ENCODE peak calls at places on chromosome X, in six cellular contexts. R, D, Q, W, I and K are unnamed samples.

GRCh38 chrX:17441965-17442364 is 67.0 kb downstream of the NHS start:
- DNase-seq in W (no peak), I (no peak), Q (no peak), D (no peak), R (no peak), K (peak; percentile 74)

GRCh38 chrX:39850630-39851152 is 247.1 kb downstream of the BCOR start:
- DNase-seq in W (no peak), Q (no peak), D (no peak), R (no peak), I (peak; percentile 87), K (peak; percentile 69)

GRCh38 chrX:50996930-50997329 is 86.4 kb downstream of the BMP15 start:
- DNase-seq in W (no peak), Q (no peak), D (no peak), R (no peak), I (no peak), K (no peak)

GRCh38 chrX:66638591-66639500 is at the start of gene EDA2R:
- DNase-seq in D (no peak), I (no peak), R (peak; percentile 85), Q (peak; percentile 60), W (peak; percentile 9), K (peak; percentile 87)

GRCh38 chrX:33183366-33183765 is 28.0 kb downstream of the DMD start:
- DNase-seq in Q (no peak), D (no peak), I (no peak), R (no peak), W (no peak), K (peak; percentile 82)

GRCh38 chrX:28701222-28701621 is 114.0 kb downstream of the IL1RAPL1 start:
- DNase-seq in W (no peak), Q (no peak), R (no peak), I (no peak), D (no peak), K (no peak)

GRCh38 chrX:9327747-9328145 is 137.1 kb upstream of the TBL1X start:
- DNase-seq in R (no peak), I (no peak), D (no peak), Q (no peak), W (no peak), K (peak; percentile 90)

GRCh38 chrX:24242649-24243556 is 71.0 kb downstream of the SUPT20HL2 start:
- DNase-seq in R (peak; percentile 9), Q (peak; percentile 95), D (no peak), I (no peak), W (no peak), K (peak; percentile 63)

GRCh38 chrX:130110379-130111219 is at the start of gene ELF4:
- DNase-seq in Q (no peak), D (no peak), R (no peak), W (no peak), I (peak; percentile 82), K (peak; percentile 37)

GRCh38 chrX:42678133-42678532 is 99.8 kb downstream of the PPP1R2C start:
- DNase-seq in D (no peak), I (no peak), R (no peak), Q (no peak), W (no peak), K (no peak)

GRCh38 chrX:125132274-125132673 is 187.4 kb upstream of the TEX13C start:
- DNase-seq in D (no peak), R (peak; percentile 0), W (no peak), I (peak; percentile 41), Q (no peak), K (peak; percentile 0)

GRCh38 chrX:51507551-51507950 is 11.2 kb upstream of the NUDT11 start:
- DNase-seq in D (no peak), R (no peak), W (no peak), Q (no peak), I (no peak), K (no peak)

GRCh38 chrX:11591712-11592351 is 73.9 kb downstream of the ARHGAP6 start:
- DNase-seq in D (no peak), R (no peak), I (no peak), W (no peak), Q (no peak), K (no peak)

GRCh38 chrX:151789179-151789800 is 54.7 kb downstream of the CNGA2 start:
- DNase-seq in D (no peak), W (no peak), R (no peak), I (peak; percentile 13), Q (no peak), K (peak; percentile 45)

DNA sequence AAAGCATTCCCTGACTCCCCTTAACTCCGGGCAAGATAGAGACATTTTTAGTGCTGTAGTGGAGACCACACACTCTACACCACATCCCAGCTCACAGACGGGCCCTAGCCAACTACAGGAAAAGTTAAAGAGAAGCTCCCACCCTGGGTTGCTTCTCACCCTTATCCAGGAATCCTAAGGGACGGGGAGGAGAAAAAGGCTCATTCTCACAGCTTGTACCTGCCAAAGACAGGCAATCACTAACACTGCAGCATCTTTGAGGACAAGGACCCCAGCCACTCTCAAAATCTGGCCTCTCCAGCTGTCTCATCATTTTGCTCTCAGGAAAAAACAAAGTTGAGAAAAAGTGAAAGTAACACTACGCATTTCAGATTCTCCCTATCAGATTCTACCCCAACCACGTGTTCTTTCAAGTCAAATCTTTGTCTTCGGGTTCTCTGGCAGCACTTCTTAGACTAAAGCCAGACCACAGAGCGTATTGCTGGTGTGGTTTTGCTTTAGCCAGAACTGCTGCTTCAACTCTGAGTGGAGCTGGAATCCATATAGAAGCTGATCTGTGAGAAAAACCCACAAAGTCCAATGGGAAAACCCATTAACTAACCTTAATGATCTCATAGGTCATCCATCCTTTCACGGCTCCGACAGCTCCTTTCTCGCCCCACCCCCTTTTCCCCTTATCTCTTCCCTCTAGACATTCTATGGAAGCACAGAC is 605.9 kb upstream of the DIPK2B start:
- DNase-seq in Q (peak; percentile 5), D (no peak), W (no peak), R (no peak), I (no peak), K (peak; percentile 92)
- H3K4me3 ChIP-seq in Q (no peak overlapping the region), D (no peak overlapping the region), W (no peak overlapping the region), R (no peak overlapping the region), I (no peak overlapping the region), K (peak overlapping the region; percentile 30)

GRCh38 chrX:12974797-12975669 is at the start of gene TMSB4X:
- DNase-seq in Q (no peak), I (peak; percentile 91), D (no peak), R (no peak), W (peak; percentile 33), K (peak; percentile 74)
- H2AFZ ChIP-seq in Q (no peak within 1 kb of the TSS), I (peak within 1 kb of the TSS; percentile 97), D (peak within 1 kb of the TSS; percentile 95), R (no peak within 1 kb of the TSS), W (no peak within 1 kb of the TSS), K (peak within 1 kb of the TSS; percentile 77)

GRCh38 chrX:48666649-48667048 is 16.9 kb upstream of the WAS start:
- DNase-seq in Q (no peak), W (no peak), I (no peak), R (no peak), D (no peak), K (no peak)

GRCh38 chrX:48664156-48664555 is 19.4 kb upstream of the WAS start:
- DNase-seq in R (no peak), W (no peak), I (no peak), Q (no peak), D (no peak), K (no peak)

GRCh38 chrX:48667504-48667903 is 16.1 kb upstream of the WAS start:
- DNase-seq in Q (no peak), I (no peak), R (no peak), W (no peak), D (no peak), K (no peak)

GRCh38 chrX:48665991-48666390 is 17.6 kb upstream of the WAS start:
- DNase-seq in W (no peak), R (no peak), Q (no peak), I (no peak), D (no peak), K (no peak)

DNA sequence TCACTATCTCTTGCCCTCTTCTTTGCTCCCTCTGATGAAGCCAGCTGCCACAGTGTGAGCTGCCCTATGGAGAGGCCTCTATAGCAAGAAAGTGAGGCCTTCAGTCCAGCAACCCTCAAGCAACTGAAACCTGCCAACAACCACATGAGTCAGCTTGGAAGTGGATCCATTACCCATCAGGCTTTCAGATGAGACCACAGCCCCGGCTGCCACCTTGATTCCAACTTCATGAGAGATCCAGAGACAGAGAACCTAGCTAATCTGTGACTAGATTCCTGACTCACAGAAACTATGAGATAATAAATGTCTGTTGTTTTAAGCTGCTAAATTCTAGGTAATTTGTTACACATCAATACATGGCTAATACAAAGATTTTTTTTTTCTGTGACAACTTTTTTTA is 20.4 kb upstream of the WAS start:
- DNase-seq in Q (no peak), W (no peak), R (no peak), I (no peak), D (no peak), K (no peak)
- TF ChIP-seq CEBPB in Q (no peak), W (no peak), R (no peak), I (no peak), D (no peak), K (no peak)

GRCh38 chrX:138710866-138711331 is 618 bp downstream of the FGF13 start:
- DNase-seq in D (no peak), R (no peak), I (no peak), Q (no peak), W (no peak), K (no peak)
- H3K4me3 ChIP-seq in D (no peak overlapping the region), R (no peak overlapping the region), I (no peak overlapping the region), Q (no peak overlapping the region), W (peak overlapping the region; percentile 65), K (no peak overlapping the region)

DNA sequence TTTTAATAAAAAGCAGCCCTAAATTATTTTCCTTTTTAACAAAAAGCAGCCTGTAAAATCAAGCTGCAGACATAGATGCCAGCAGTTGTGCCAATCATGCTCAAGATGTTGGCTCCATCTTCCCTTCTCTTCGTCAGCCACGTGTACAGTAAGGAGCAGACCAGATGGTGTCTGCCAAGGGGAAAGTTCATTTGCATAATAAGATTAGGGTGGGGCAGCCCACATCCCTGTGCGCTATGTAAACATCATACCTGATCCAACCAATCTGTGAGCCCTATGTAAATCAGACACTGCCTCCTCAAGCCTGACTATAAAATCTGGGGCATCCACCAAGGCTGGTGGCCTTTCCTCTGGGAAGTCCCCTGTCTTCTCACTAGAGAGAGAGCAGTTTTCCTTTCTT is 23.1 kb upstream of the C1GALT1C1 start:
- DNase-seq in W (no peak), D (no peak), I (peak; percentile 46), R (no peak), Q (no peak), K (no peak)
- H2AFZ ChIP-seq in W (no peak overlapping the region), D (no peak overlapping the region), I (peak overlapping the region; percentile 68), R (no peak overlapping the region), Q (no peak overlapping the region), K (no peak overlapping the region)

GRCh38 chrX:119273807-119274192 is 37.7 kb downstream of the PGRMC1 start:
- DNase-seq in W (no peak), I (no peak), D (no peak), R (no peak), Q (no peak), K (no peak)

GRCh38 chrX:119272882-119273806 is 37.1 kb downstream of the PGRMC1 start:
- DNase-seq in I (no peak), D (no peak), R (no peak), Q (no peak), W (peak; percentile 63), K (peak; percentile 21)
- TF ChIP-seq CEBPB in I (no peak), D (no peak), R (no peak), Q (no peak), W (no peak), K (no peak)

GRCh38 chrX:100408643-100409315 is 1.3 kb downstream of the PCDH19 start:
- DNase-seq in D (no peak), W (no peak), I (no peak), Q (no peak), R (no peak), K (no peak)
- H3K4me3 ChIP-seq in D (no peak overlapping the region), W (no peak overlapping the region), I (no peak overlapping the region), Q (no peak overlapping the region), R (no peak overlapping the region), K (no peak overlapping the region)